ENCODE peak calls at places on chromosomes 5 and 9, in eight cellular contexts. One of them, this sample, is unnamed.

GRCh38 chr5:60173672-60174071 is 280.1 kb upstream of the PDE4D start:
- DNase-seq in fibroblast of the aortic adventitia: no peak
- DNase-seq in nephron progenitor cell: no peak
- DNase-seq in endodermal cell: no peak
- DNase-seq in GM23338: no peak
- DNase-seq in tibial nerve: no peak
- DNase-seq in foreskin fibroblast: no peak
- DNase-seq in PC-3: no peak
- DNase-seq in this sample: no peak

GRCh38 chr5:80754900-80755299 is 100.1 kb upstream of the DHFR start:
- DNase-seq in GM23338: no peak
- DNase-seq in foreskin fibroblast: peak
- DNase-seq in nephron progenitor cell: peak
- DNase-seq in tibial nerve: peak
- DNase-seq in endodermal cell: no peak
- DNase-seq in fibroblast of the aortic adventitia: no peak
- DNase-seq in PC-3: no peak
- DNase-seq in this sample: no peak

GRCh38 chr9:113650207-113651131 is 186.9 kb downstream of the RGS3 start:
- DNase-seq in fibroblast of the aortic adventitia: no peak
- DNase-seq in GM23338: peak
- DNase-seq in tibial nerve: no peak
- DNase-seq in nephron progenitor cell: peak
- DNase-seq in foreskin fibroblast: peak
- DNase-seq in endodermal cell: peak
- DNase-seq in PC-3: peak
- DNase-seq in this sample: peak

GRCh38 chr5:176948458-176948857 is 49.3 kb upstream of the HK3 start:
- DNase-seq in GM23338: no peak
- DNase-seq in fibroblast of the aortic adventitia: peak
- DNase-seq in endodermal cell: no peak
- DNase-seq in nephron progenitor cell: no peak
- DNase-seq in tibial nerve: no peak
- DNase-seq in foreskin fibroblast: no peak
- DNase-seq in PC-3: no peak
- DNase-seq in this sample: no peak

GRCh38 chr9:130845901-130846381 is 10.9 kb downstream of the ABL1 start:
- DNase-seq in endodermal cell: peak
- DNase-seq in PC-3: peak
- DNase-seq in GM23338: no peak
- DNase-seq in nephron progenitor cell: no peak
- DNase-seq in fibroblast of the aortic adventitia: peak
- DNase-seq in foreskin fibroblast: peak
- DNase-seq in tibial nerve: no peak
- DNase-seq in this sample: peak

GRCh38 chr5:147699496-147700088 is 82.9 kb downstream of the JAKMIP2 start:
- DNase-seq in GM23338: no peak
- DNase-seq in fibroblast of the aortic adventitia: no peak
- DNase-seq in endodermal cell: no peak
- DNase-seq in PC-3: no peak
- DNase-seq in tibial nerve: no peak
- DNase-seq in foreskin fibroblast: no peak
- DNase-seq in nephron progenitor cell: no peak
- DNase-seq in this sample: no peak

GRCh38 chr9:108296056-108296455 is 559.7 kb downstream of the ACTL7B start:
- DNase-seq in endodermal cell: no peak
- DNase-seq in PC-3: peak
- DNase-seq in nephron progenitor cell: no peak
- DNase-seq in tibial nerve: no peak
- DNase-seq in GM23338: no peak
- DNase-seq in foreskin fibroblast: peak
- DNase-seq in fibroblast of the aortic adventitia: peak
- DNase-seq in this sample: peak

GRCh38 chr5:36948650-36949049 is 72.1 kb downstream of the NIPBL start:
- DNase-seq in PC-3: peak
- DNase-seq in nephron progenitor cell: no peak
- DNase-seq in fibroblast of the aortic adventitia: no peak
- DNase-seq in foreskin fibroblast: no peak
- DNase-seq in GM23338: no peak
- DNase-seq in endodermal cell: no peak
- DNase-seq in tibial nerve: no peak
- DNase-seq in this sample: no peak

GRCh38 chr9:95552241-95552640 is 35.5 kb upstream of the PTCH1 start:
- DNase-seq in endodermal cell: no peak
- DNase-seq in fibroblast of the aortic adventitia: no peak
- DNase-seq in GM23338: peak
- DNase-seq in tibial nerve: no peak
- DNase-seq in PC-3: no peak
- DNase-seq in nephron progenitor cell: no peak
- DNase-seq in foreskin fibroblast: no peak
- DNase-seq in this sample: no peak

GRCh38 chr5:146671561-146671960 is 155.6 kb upstream of the GPR151 start:
- DNase-seq in tibial nerve: no peak
- DNase-seq in nephron progenitor cell: no peak
- DNase-seq in PC-3: no peak
- DNase-seq in fibroblast of the aortic adventitia: no peak
- DNase-seq in foreskin fibroblast: no peak
- DNase-seq in endodermal cell: no peak
- DNase-seq in GM23338: no peak
- DNase-seq in this sample: no peak

GRCh38 chr5:96228449-96228848 is 204.6 kb downstream of the PCSK1 start:
- DNase-seq in endodermal cell: no peak
- DNase-seq in nephron progenitor cell: no peak
- DNase-seq in fibroblast of the aortic adventitia: no peak
- DNase-seq in GM23338: no peak
- DNase-seq in foreskin fibroblast: no peak
- DNase-seq in PC-3: peak
- DNase-seq in tibial nerve: no peak
- DNase-seq in this sample: peak

GRCh38 chr9:83281306-83282255 is 218.6 kb upstream of the RASEF start:
- DNase-seq in nephron progenitor cell: no peak
- DNase-seq in fibroblast of the aortic adventitia: peak
- DNase-seq in endodermal cell: no peak
- DNase-seq in GM23338: no peak
- DNase-seq in PC-3: peak
- DNase-seq in foreskin fibroblast: peak
- DNase-seq in tibial nerve: no peak
- DNase-seq in this sample: peak

GRCh38 chr9:136504512-136505348 is 21.9 kb upstream of the SEC16A start:
- DNase-seq in foreskin fibroblast: no peak
- DNase-seq in nephron progenitor cell: no peak
- DNase-seq in PC-3: no peak
- DNase-seq in fibroblast of the aortic adventitia: no peak
- DNase-seq in tibial nerve: no peak
- DNase-seq in endodermal cell: no peak
- DNase-seq in GM23338: no peak
- DNase-seq in this sample: no peak

GRCh38 chr9:136501686-136502085 is 18.8 kb upstream of the SEC16A start:
- DNase-seq in foreskin fibroblast: no peak
- DNase-seq in endodermal cell: no peak
- DNase-seq in GM23338: no peak
- DNase-seq in fibroblast of the aortic adventitia: no peak
- DNase-seq in PC-3: no peak
- DNase-seq in nephron progenitor cell: no peak
- DNase-seq in tibial nerve: no peak
- DNase-seq in this sample: no peak

GRCh38 chr9:136502196-136502595 is 19.4 kb upstream of the SEC16A start:
- DNase-seq in tibial nerve: no peak
- DNase-seq in PC-3: no peak
- DNase-seq in fibroblast of the aortic adventitia: no peak
- DNase-seq in nephron progenitor cell: no peak
- DNase-seq in foreskin fibroblast: no peak
- DNase-seq in endodermal cell: no peak
- DNase-seq in GM23338: no peak
- DNase-seq in this sample: no peak

GRCh38 chr9:136505406-136506403 is 22.9 kb upstream of the SEC16A start:
- DNase-seq in foreskin fibroblast: no peak
- DNase-seq in GM23338: no peak
- DNase-seq in endodermal cell: no peak
- DNase-seq in fibroblast of the aortic adventitia: no peak
- DNase-seq in PC-3: no peak
- DNase-seq in tibial nerve: no peak
- DNase-seq in nephron progenitor cell: no peak
- DNase-seq in this sample: no peak

DNA sequence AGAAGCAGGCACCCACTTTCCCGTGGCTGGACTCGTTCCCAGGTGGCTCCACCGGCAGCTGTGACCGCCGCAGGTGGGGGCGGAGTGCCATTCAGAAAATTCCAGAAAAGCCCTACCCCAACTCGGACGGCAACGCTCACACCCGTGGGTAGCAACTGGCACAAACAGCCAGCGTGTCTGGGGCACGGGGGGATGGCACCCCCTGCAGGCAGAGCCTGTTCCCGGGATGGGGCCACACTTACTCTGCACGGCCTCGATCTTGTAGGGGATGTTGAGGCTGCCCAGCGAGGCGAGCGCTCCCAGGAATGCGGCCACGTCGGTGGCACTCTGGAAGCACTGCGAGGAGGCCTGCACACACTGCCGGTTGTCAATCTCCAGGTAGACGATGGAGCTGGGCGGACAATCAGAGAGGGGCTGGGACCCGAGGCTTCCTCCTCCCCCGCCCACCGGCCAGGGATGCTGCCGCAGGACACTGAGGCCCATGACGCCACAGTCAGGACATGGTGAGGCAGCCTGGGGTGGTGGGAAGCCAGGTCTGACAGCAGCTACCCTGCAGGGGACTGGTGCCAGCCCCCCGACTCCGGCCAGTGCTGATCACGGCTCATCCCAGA is 20.2 kb upstream of the SEC16A start:
- DNase-seq in nephron progenitor cell: no peak
- DNase-seq in PC-3: no peak
- DNase-seq in endodermal cell: no peak
- DNase-seq in tibial nerve: no peak
- DNase-seq in foreskin fibroblast: no peak
- DNase-seq in fibroblast of the aortic adventitia: no peak
- DNase-seq in GM23338: no peak
- DNase-seq in this sample: no peak
- TF ChIP-seq CTCF in nephron progenitor cell: no peak
- TF ChIP-seq CTCF in PC-3: no peak
- TF ChIP-seq CTCF in endodermal cell: peak
- TF ChIP-seq CTCF in tibial nerve: no peak
- TF ChIP-seq CTCF in foreskin fibroblast: no peak
- TF ChIP-seq CTCF in fibroblast of the aortic adventitia: no peak
- TF ChIP-seq CTCF in GM23338: peak
- TF ChIP-seq CTCF in this sample: no peak

DNA sequence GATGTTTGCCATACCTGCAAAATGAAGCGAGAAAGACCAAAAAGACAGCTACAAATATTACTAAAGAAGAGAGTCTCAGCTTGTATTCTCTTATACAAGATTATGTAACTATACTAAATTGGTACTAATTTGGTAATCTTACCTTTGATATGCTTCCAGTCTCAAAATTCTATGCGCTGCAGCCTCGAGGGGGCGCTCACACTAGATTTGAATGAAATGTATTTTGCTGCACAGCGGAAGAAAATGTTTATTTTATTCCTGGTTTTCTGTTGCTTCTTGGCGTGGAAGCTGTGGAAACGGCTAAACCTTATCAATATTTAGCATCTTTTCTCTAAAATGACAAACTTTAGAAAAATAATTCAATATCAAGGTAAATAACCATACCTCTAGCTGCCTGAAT is 267.0 kb upstream of the NUDT12 start:
- DNase-seq in tibial nerve: no peak
- DNase-seq in GM23338: peak
- DNase-seq in foreskin fibroblast: no peak
- DNase-seq in PC-3: peak
- DNase-seq in nephron progenitor cell: peak
- DNase-seq in fibroblast of the aortic adventitia: no peak
- DNase-seq in endodermal cell: peak
- DNase-seq in this sample: peak
- TF ChIP-seq CTCF in tibial nerve: no peak
- TF ChIP-seq CTCF in GM23338: peak
- TF ChIP-seq CTCF in foreskin fibroblast: peak
- TF ChIP-seq CTCF in PC-3: peak
- TF ChIP-seq CTCF in nephron progenitor cell: peak
- TF ChIP-seq CTCF in fibroblast of the aortic adventitia: peak
- TF ChIP-seq CTCF in endodermal cell: peak
- TF ChIP-seq CTCF in this sample: peak

GRCh38 chr9:14913366-14913765 is 3.1 kb upstream of the FREM1 start:
- DNase-seq in tibial nerve: no peak
- DNase-seq in fibroblast of the aortic adventitia: no peak
- DNase-seq in GM23338: no peak
- DNase-seq in nephron progenitor cell: no peak
- DNase-seq in foreskin fibroblast: no peak
- DNase-seq in PC-3: no peak
- DNase-seq in endodermal cell: no peak
- DNase-seq in this sample: no peak

GRCh38 chr9:14909631-14910177 is 524 bp downstream of the FREM1 start:
- DNase-seq in fibroblast of the aortic adventitia: no peak
- DNase-seq in foreskin fibroblast: no peak
- DNase-seq in PC-3: peak
- DNase-seq in nephron progenitor cell: no peak
- DNase-seq in tibial nerve: no peak
- DNase-seq in endodermal cell: no peak
- DNase-seq in GM23338: peak
- DNase-seq in this sample: no peak

GRCh38 chr9:14912849-14913248 is 2.6 kb upstream of the FREM1 start:
- DNase-seq in GM23338: no peak
- DNase-seq in fibroblast of the aortic adventitia: no peak
- DNase-seq in endodermal cell: no peak
- DNase-seq in PC-3: no peak
- DNase-seq in tibial nerve: no peak
- DNase-seq in nephron progenitor cell: no peak
- DNase-seq in foreskin fibroblast: no peak
- DNase-seq in this sample: no peak

GRCh38 chr9:14910178-14910805 is at the start of gene FREM1:
- DNase-seq in PC-3: no peak
- DNase-seq in fibroblast of the aortic adventitia: no peak
- DNase-seq in nephron progenitor cell: peak
- DNase-seq in endodermal cell: peak
- DNase-seq in tibial nerve: no peak
- DNase-seq in foreskin fibroblast: no peak
- DNase-seq in GM23338: peak
- DNase-seq in this sample: no peak

DNA sequence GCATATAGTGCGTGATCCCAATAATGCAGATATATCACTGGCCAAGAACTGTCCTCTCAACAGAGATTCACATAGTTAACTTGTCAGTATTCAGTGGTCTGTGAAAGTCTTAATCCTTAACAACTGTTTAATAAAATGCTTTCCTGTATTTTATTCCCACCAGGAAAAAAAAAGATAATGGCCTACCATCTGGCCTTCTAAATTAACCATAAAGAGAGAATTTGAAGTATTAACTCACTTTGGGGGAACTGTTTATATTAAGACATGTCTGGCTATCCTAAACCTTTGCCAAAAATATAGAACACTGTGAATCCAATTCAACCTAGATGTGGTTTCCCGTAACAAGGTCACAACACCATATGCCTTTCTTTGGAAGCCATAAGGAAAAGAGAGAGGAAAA is 818 bp upstream of the FREM1 start:
- DNase-seq in tibial nerve: no peak
- DNase-seq in foreskin fibroblast: no peak
- DNase-seq in endodermal cell: no peak
- DNase-seq in PC-3: no peak
- DNase-seq in nephron progenitor cell: no peak
- DNase-seq in GM23338: no peak
- DNase-seq in fibroblast of the aortic adventitia: no peak
- DNase-seq in this sample: no peak
- TF ChIP-seq CTCF in tibial nerve: no peak
- TF ChIP-seq CTCF in foreskin fibroblast: no peak
- TF ChIP-seq CTCF in endodermal cell: no peak
- TF ChIP-seq CTCF in PC-3: no peak
- TF ChIP-seq CTCF in nephron progenitor cell: no peak
- TF ChIP-seq CTCF in GM23338: no peak
- TF ChIP-seq CTCF in fibroblast of the aortic adventitia: no peak
- TF ChIP-seq CTCF in this sample: no peak

GRCh38 chr5:181167814-181168488 is 20.6 kb downstream of the OR2V2 start:
- DNase-seq in tibial nerve: no peak
- DNase-seq in foreskin fibroblast: no peak
- DNase-seq in endodermal cell: peak
- DNase-seq in fibroblast of the aortic adventitia: no peak
- DNase-seq in PC-3: peak
- DNase-seq in nephron progenitor cell: peak
- DNase-seq in GM23338: peak
- DNase-seq in this sample: peak
- TF ChIP-seq CTCF in tibial nerve: no peak
- TF ChIP-seq CTCF in foreskin fibroblast: peak
- TF ChIP-seq CTCF in endodermal cell: peak
- TF ChIP-seq CTCF in fibroblast of the aortic adventitia: peak
- TF ChIP-seq CTCF in PC-3: peak
- TF ChIP-seq CTCF in nephron progenitor cell: peak
- TF ChIP-seq CTCF in GM23338: peak
- TF ChIP-seq CTCF in this sample: peak